ENCODE peak calls at places on chromosomes 4 and X, in ten cellular contexts. One of them, this sample, is unnamed.
A peak's percentile ranks its signal among the peaks of the same experiment; 100 is the strongest.

GRCh38 chr4:59968796-59969195 is 1231.3 kb upstream of the ADGRL3 start:
- DNase-seq in mucosa of descending colon: no peak
- DNase-seq in CD4-positive, CD25-positive, alpha-beta regulatory T cell: no peak
- DNase-seq in stomach: no peak
- DNase-seq in astrocyte: no peak
- DNase-seq in Peyer's patch: no peak
- DNase-seq in CD8-positive, alpha-beta memory T cell: no peak
- DNase-seq in Karpas-422: no peak
- DNase-seq in ovary: no peak
- DNase-seq in right lobe of liver: no peak
- DNase-seq in this sample: no peak

GRCh38 chr4:153409412-153409811 is 56.7 kb upstream of the TMEM131L start:
- DNase-seq in CD4-positive, CD25-positive, alpha-beta regulatory T cell: no peak
- DNase-seq in right lobe of liver: no peak
- DNase-seq in Peyer's patch: no peak
- DNase-seq in astrocyte: peak; percentile 78
- DNase-seq in stomach: no peak
- DNase-seq in ovary: no peak
- DNase-seq in CD8-positive, alpha-beta memory T cell: no peak
- DNase-seq in mucosa of descending colon: no peak
- DNase-seq in Karpas-422: no peak
- DNase-seq in this sample: peak; percentile 60

GRCh38 chrX:11867610-11868345 is 109.7 kb downstream of the MSL3 start:
- DNase-seq in Peyer's patch: no peak
- DNase-seq in ovary: no peak
- DNase-seq in CD8-positive, alpha-beta memory T cell: no peak
- DNase-seq in astrocyte: no peak
- DNase-seq in CD4-positive, CD25-positive, alpha-beta regulatory T cell: no peak
- DNase-seq in mucosa of descending colon: no peak
- DNase-seq in stomach: no peak
- DNase-seq in Karpas-422: no peak
- DNase-seq in right lobe of liver: no peak
- DNase-seq in this sample: no peak

GRCh38 chrX:100424012-100424411 is 13.9 kb upstream of the PCDH19 start:
- DNase-seq in Peyer's patch: no peak
- DNase-seq in ovary: no peak
- DNase-seq in CD4-positive, CD25-positive, alpha-beta regulatory T cell: no peak
- DNase-seq in right lobe of liver: no peak
- DNase-seq in CD8-positive, alpha-beta memory T cell: no peak
- DNase-seq in mucosa of descending colon: peak; percentile 11
- DNase-seq in Karpas-422: peak; percentile 57
- DNase-seq in astrocyte: no peak
- DNase-seq in stomach: no peak
- DNase-seq in this sample: no peak

GRCh38 chrX:23333842-23334535 is 660 bp upstream of the PTCHD1 start:
- DNase-seq in CD4-positive, CD25-positive, alpha-beta regulatory T cell: no peak
- DNase-seq in mucosa of descending colon: peak; percentile 6
- DNase-seq in Karpas-422: no peak
- DNase-seq in stomach: no peak
- DNase-seq in ovary: no peak
- DNase-seq in astrocyte: no peak
- DNase-seq in right lobe of liver: no peak
- DNase-seq in Peyer's patch: no peak
- DNase-seq in CD8-positive, alpha-beta memory T cell: no peak
- DNase-seq in this sample: no peak

GRCh38 chrX:117628381-117628780 is 488.2 kb downstream of the KLHL13 start:
- DNase-seq in right lobe of liver: no peak
- DNase-seq in astrocyte: no peak
- DNase-seq in mucosa of descending colon: no peak
- DNase-seq in Karpas-422: no peak
- DNase-seq in ovary: no peak
- DNase-seq in stomach: no peak
- DNase-seq in Peyer's patch: no peak
- DNase-seq in CD4-positive, CD25-positive, alpha-beta regulatory T cell: no peak
- DNase-seq in CD8-positive, alpha-beta memory T cell: no peak
- DNase-seq in this sample: no peak

GRCh38 chr4:8205749-8206611 is 6.9 kb downstream of the SH3TC1 start:
- DNase-seq in Peyer's patch: no peak
- DNase-seq in ovary: no peak
- DNase-seq in Karpas-422: no peak
- DNase-seq in right lobe of liver: no peak
- DNase-seq in CD4-positive, CD25-positive, alpha-beta regulatory T cell: no peak
- DNase-seq in CD8-positive, alpha-beta memory T cell: no peak
- DNase-seq in astrocyte: no peak
- DNase-seq in mucosa of descending colon: peak; percentile 45
- DNase-seq in stomach: no peak
- DNase-seq in this sample: no peak

GRCh38 chr4:5139141-5139540 is 87.9 kb downstream of the STK32B start:
- DNase-seq in astrocyte: no peak
- DNase-seq in stomach: no peak
- DNase-seq in CD8-positive, alpha-beta memory T cell: no peak
- DNase-seq in mucosa of descending colon: no peak
- DNase-seq in Peyer's patch: no peak
- DNase-seq in Karpas-422: no peak
- DNase-seq in right lobe of liver: no peak
- DNase-seq in ovary: no peak
- DNase-seq in CD4-positive, CD25-positive, alpha-beta regulatory T cell: no peak
- DNase-seq in this sample: no peak

GRCh38 chr4:159445671-159446070 is 342.8 kb downstream of the RAPGEF2 start:
- DNase-seq in astrocyte: no peak
- DNase-seq in stomach: no peak
- DNase-seq in right lobe of liver: no peak
- DNase-seq in Peyer's patch: no peak
- DNase-seq in Karpas-422: no peak
- DNase-seq in CD4-positive, CD25-positive, alpha-beta regulatory T cell: no peak
- DNase-seq in CD8-positive, alpha-beta memory T cell: no peak
- DNase-seq in ovary: no peak
- DNase-seq in mucosa of descending colon: no peak
- DNase-seq in this sample: no peak

GRCh38 chr4:159446266-159446976 is 343.5 kb downstream of the RAPGEF2 start:
- DNase-seq in astrocyte: peak; percentile 68
- DNase-seq in right lobe of liver: no peak
- DNase-seq in stomach: peak; percentile 28
- DNase-seq in Peyer's patch: no peak
- DNase-seq in Karpas-422: peak; percentile 87
- DNase-seq in CD8-positive, alpha-beta memory T cell: no peak
- DNase-seq in ovary: no peak
- DNase-seq in mucosa of descending colon: peak; percentile 47
- DNase-seq in CD4-positive, CD25-positive, alpha-beta regulatory T cell: peak; percentile 12
- DNase-seq in this sample: peak; percentile 20

GRCh38 chr4:159444668-159445067 is 341.8 kb downstream of the RAPGEF2 start:
- DNase-seq in CD4-positive, CD25-positive, alpha-beta regulatory T cell: no peak
- DNase-seq in Peyer's patch: no peak
- DNase-seq in mucosa of descending colon: no peak
- DNase-seq in CD8-positive, alpha-beta memory T cell: no peak
- DNase-seq in astrocyte: peak; percentile 41
- DNase-seq in ovary: no peak
- DNase-seq in Karpas-422: no peak
- DNase-seq in right lobe of liver: no peak
- DNase-seq in stomach: no peak
- DNase-seq in this sample: no peak

GRCh38 chr4:159443975-159444374 is 341.1 kb downstream of the RAPGEF2 start:
- DNase-seq in mucosa of descending colon: no peak
- DNase-seq in astrocyte: no peak
- DNase-seq in Peyer's patch: no peak
- DNase-seq in CD4-positive, CD25-positive, alpha-beta regulatory T cell: no peak
- DNase-seq in ovary: no peak
- DNase-seq in stomach: no peak
- DNase-seq in right lobe of liver: no peak
- DNase-seq in Karpas-422: no peak
- DNase-seq in CD8-positive, alpha-beta memory T cell: no peak
- DNase-seq in this sample: no peak

DNA sequence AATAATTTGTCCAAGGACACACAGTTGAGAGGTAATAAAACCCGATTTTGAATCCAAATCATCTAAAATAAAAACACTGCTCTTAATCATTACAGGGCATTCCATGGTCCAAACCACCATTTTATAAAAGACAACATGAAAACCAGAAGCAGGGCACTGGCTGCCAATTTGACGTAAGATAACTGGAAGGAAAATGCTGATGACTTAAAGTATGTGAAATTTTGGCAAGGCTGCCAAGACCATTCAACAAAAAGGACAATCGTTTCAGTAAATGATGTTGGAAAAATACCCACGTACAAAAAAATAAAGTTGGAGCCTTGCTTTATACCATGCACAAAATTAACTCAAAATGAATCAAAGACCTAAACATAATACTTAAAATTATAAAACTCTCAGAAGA is 344.4 kb downstream of the RAPGEF2 start:
- DNase-seq in CD4-positive, CD25-positive, alpha-beta regulatory T cell: no peak
- DNase-seq in Peyer's patch: no peak
- DNase-seq in astrocyte: peak; percentile 34
- DNase-seq in CD8-positive, alpha-beta memory T cell: no peak
- DNase-seq in mucosa of descending colon: no peak
- DNase-seq in right lobe of liver: no peak
- DNase-seq in ovary: no peak
- DNase-seq in Karpas-422: no peak
- DNase-seq in stomach: no peak
- DNase-seq in this sample: no peak
- H3K9me3 ChIP-seq in CD4-positive, CD25-positive, alpha-beta regulatory T cell: no peaks in the 10 kb centered on the region
- H3K9me3 ChIP-seq in Peyer's patch: no peaks in the 10 kb centered on the region
- H3K9me3 ChIP-seq in astrocyte: no peaks in the 10 kb centered on the region
- H3K9me3 ChIP-seq in CD8-positive, alpha-beta memory T cell: no peaks in the 10 kb centered on the region
- H3K9me3 ChIP-seq in mucosa of descending colon: no peaks in the 10 kb centered on the region
- H3K9me3 ChIP-seq in right lobe of liver: no peaks in the 10 kb centered on the region
- H3K9me3 ChIP-seq in ovary: no peaks in the 10 kb centered on the region
- H3K9me3 ChIP-seq in Karpas-422: no peaks in the 10 kb centered on the region
- H3K9me3 ChIP-seq in stomach: no peaks in the 10 kb centered on the region
- H3K9me3 ChIP-seq in this sample: no peaks in the 10 kb centered on the region

GRCh38 chr4:139017861-139018260 is 2.3 kb downstream of the NOCT start:
- DNase-seq in CD8-positive, alpha-beta memory T cell: no peak
- DNase-seq in ovary: no peak
- DNase-seq in astrocyte: no peak
- DNase-seq in stomach: no peak
- DNase-seq in Karpas-422: no peak
- DNase-seq in right lobe of liver: no peak
- DNase-seq in CD4-positive, CD25-positive, alpha-beta regulatory T cell: no peak
- DNase-seq in Peyer's patch: no peak
- DNase-seq in mucosa of descending colon: no peak
- DNase-seq in this sample: no peak

GRCh38 chr4:139011220-139011950 is 4.2 kb upstream of the NOCT start:
- DNase-seq in Peyer's patch: peak; percentile 80
- DNase-seq in right lobe of liver: peak; percentile 64
- DNase-seq in astrocyte: no peak
- DNase-seq in CD8-positive, alpha-beta memory T cell: no peak
- DNase-seq in mucosa of descending colon: peak; percentile 75
- DNase-seq in stomach: no peak
- DNase-seq in Karpas-422: no peak
- DNase-seq in CD4-positive, CD25-positive, alpha-beta regulatory T cell: no peak
- DNase-seq in ovary: no peak
- DNase-seq in this sample: no peak

GRCh38 chr4:139015948-139016451 is 419 bp downstream of the NOCT start:
- DNase-seq in stomach: peak; percentile 56
- DNase-seq in Karpas-422: peak; percentile 84
- DNase-seq in astrocyte: no peak
- DNase-seq in CD4-positive, CD25-positive, alpha-beta regulatory T cell: no peak
- DNase-seq in ovary: peak; percentile 21
- DNase-seq in right lobe of liver: peak; percentile 76
- DNase-seq in mucosa of descending colon: peak; percentile 56
- DNase-seq in CD8-positive, alpha-beta memory T cell: peak; percentile 35
- DNase-seq in Peyer's patch: no peak
- DNase-seq in this sample: no peak

GRCh38 chr4:139015269-139015947 is at the start of gene NOCT:
- DNase-seq in ovary: peak; percentile 84
- DNase-seq in Peyer's patch: peak; percentile 95
- DNase-seq in mucosa of descending colon: peak; percentile 94
- DNase-seq in astrocyte: peak; percentile 86
- DNase-seq in CD4-positive, CD25-positive, alpha-beta regulatory T cell: peak; percentile 89
- DNase-seq in right lobe of liver: peak; percentile 97
- DNase-seq in CD8-positive, alpha-beta memory T cell: peak; percentile 92
- DNase-seq in stomach: peak; percentile 92
- DNase-seq in Karpas-422: peak; percentile 95
- DNase-seq in this sample: peak; percentile 85

DNA sequence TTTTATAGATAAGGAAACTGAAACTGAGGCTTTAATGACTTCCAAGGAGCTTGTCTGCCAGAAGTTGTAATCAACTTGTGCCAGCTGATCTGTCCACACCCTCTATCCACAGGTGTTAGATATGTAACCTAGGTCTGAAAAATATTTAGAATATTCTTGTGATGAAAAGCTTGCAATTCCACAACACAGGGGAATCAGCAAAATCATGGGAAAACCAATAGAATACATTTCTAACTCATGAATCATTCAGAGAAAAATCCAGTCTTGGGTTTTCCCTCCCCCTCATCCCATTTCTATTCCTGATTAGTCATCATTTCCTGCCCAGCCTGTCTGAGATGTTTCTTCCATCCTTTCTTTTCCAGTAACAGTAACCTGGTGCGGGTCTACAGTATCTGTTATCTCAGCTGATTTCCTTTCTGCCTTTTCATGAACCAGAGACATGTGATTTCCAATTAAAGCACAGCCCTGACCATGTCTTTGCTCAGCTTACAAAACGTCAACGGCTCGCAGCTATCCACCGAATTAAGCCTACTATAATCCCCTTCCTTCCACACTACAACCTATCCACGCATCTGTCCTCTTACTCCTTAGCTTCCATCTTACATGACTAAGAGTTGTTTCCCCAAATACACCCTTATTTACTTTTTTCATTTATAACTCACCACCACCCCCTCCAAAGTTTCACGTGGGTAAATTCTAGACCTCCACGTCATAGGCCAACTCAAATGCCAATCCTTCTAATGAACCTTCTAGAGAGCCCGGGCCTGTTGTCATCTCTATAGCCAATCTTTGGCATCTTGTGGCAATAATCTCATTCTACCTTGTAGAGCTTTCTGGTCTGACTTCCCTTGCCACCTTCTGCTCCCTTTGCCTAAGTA is 951 bp upstream of the NOCT start:
- DNase-seq in stomach: no peak
- DNase-seq in right lobe of liver: no peak
- DNase-seq in Peyer's patch: no peak
- DNase-seq in CD8-positive, alpha-beta memory T cell: no peak
- DNase-seq in astrocyte: peak; percentile 97
- DNase-seq in CD4-positive, CD25-positive, alpha-beta regulatory T cell: no peak
- DNase-seq in Karpas-422: peak; percentile 70
- DNase-seq in ovary: no peak
- DNase-seq in mucosa of descending colon: peak; percentile 52
- DNase-seq in this sample: peak; percentile 30
- H3K36me3 ChIP-seq in stomach: no peaks in the 10 kb centered on the region
- H3K36me3 ChIP-seq in right lobe of liver: no peaks in the 10 kb centered on the region
- H3K36me3 ChIP-seq in Peyer's patch: no peaks in the 10 kb centered on the region
- H3K36me3 ChIP-seq in CD8-positive, alpha-beta memory T cell: no peaks in the 10 kb centered on the region
- H3K36me3 ChIP-seq in astrocyte: no peaks in the 10 kb centered on the region
- H3K36me3 ChIP-seq in CD4-positive, CD25-positive, alpha-beta regulatory T cell: no peaks in the 10 kb centered on the region
- H3K36me3 ChIP-seq in Karpas-422: no peaks in the 10 kb centered on the region
- H3K36me3 ChIP-seq in ovary: no peaks in the 10 kb centered on the region
- H3K36me3 ChIP-seq in mucosa of descending colon: no peaks in the 10 kb centered on the region
- H3K36me3 ChIP-seq in this sample: no peaks in the 10 kb centered on the region

DNA sequence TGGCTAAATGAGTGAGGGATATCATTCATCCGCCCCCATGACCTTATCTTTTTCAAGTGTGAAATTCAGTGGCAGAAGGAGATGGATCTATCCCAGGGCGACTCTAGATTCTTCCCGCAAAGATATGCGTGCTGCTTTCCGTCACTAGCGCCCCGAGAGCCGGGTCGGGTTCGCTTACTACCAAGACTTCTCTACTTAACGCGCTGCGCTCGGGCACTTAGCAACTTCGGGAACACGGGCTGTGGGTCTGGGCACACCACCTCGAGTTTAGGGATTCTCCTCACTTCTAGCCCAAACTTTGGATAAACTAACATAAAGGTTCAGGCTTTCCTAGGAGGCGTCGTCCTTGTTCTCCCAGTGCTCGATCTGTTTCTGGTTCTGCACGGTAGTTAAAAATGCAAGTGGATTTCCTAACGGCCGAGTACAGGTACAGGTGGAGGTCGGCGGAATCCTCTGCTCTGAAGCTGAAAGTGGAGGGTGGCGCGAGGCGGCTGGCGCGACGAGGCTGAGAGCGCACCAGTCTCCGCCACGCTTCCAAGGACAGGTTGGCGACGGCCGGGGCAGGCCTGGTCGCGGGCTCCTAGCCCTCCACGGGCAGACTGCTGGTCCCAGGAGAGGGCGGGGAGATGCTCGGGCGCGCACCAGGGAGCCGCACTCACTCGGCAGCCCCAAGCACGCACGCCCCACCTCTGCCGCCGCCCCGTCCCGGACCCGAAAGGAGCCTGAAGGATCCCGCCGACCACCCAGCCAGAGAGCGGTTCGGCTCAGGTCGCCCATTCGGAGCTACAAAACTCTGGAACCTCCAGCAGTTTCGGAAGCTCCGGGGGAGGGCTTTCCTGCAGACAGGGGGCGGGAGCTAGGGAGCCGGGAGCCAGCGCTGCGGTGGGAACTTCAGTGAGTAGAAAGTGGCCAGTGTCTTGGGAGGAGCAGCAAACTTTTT is 100.8 kb upstream of the TENM3 start:
- DNase-seq in Karpas-422: no peak
- DNase-seq in ovary: no peak
- DNase-seq in Peyer's patch: peak; percentile 55
- DNase-seq in CD8-positive, alpha-beta memory T cell: no peak
- DNase-seq in stomach: no peak
- DNase-seq in astrocyte: peak; percentile 71
- DNase-seq in CD4-positive, CD25-positive, alpha-beta regulatory T cell: no peak
- DNase-seq in mucosa of descending colon: no peak
- DNase-seq in right lobe of liver: no peak
- DNase-seq in this sample: peak; percentile 4
- H3K4me3 ChIP-seq in Karpas-422: no peak overlapping the region
- H3K4me3 ChIP-seq in ovary: peak overlapping the region; percentile 65
- H3K4me3 ChIP-seq in Peyer's patch: peak overlapping the region; percentile 73
- H3K4me3 ChIP-seq in CD8-positive, alpha-beta memory T cell: no peak overlapping the region
- H3K4me3 ChIP-seq in stomach: peak overlapping the region; percentile 83
- H3K4me3 ChIP-seq in astrocyte: peak overlapping the region; percentile 81
- H3K4me3 ChIP-seq in CD4-positive, CD25-positive, alpha-beta regulatory T cell: no peak overlapping the region
- H3K4me3 ChIP-seq in mucosa of descending colon: no peak overlapping the region
- H3K4me3 ChIP-seq in right lobe of liver: peak overlapping the region; percentile 19
- H3K4me3 ChIP-seq in this sample: peak overlapping the region; percentile 48

GRCh38 chr4:80184053-80184790 is 13.1 kb upstream of the PRDM8 start:
- DNase-seq in Peyer's patch: peak; percentile 86
- DNase-seq in CD4-positive, CD25-positive, alpha-beta regulatory T cell: peak; percentile 90
- DNase-seq in right lobe of liver: peak; percentile 86
- DNase-seq in Karpas-422: peak; percentile 61
- DNase-seq in mucosa of descending colon: peak; percentile 87
- DNase-seq in CD8-positive, alpha-beta memory T cell: peak; percentile 89
- DNase-seq in stomach: peak; percentile 83
- DNase-seq in astrocyte: peak; percentile 57
- DNase-seq in ovary: peak; percentile 91
- DNase-seq in this sample: peak; percentile 86
- H3K9me3 ChIP-seq in Peyer's patch: no peaks in the 10 kb centered on the region
- H3K9me3 ChIP-seq in CD4-positive, CD25-positive, alpha-beta regulatory T cell: peaks cover 3% of the 10 kb centered on the region
- H3K9me3 ChIP-seq in right lobe of liver: no peaks in the 10 kb centered on the region
- H3K9me3 ChIP-seq in Karpas-422: no peaks in the 10 kb centered on the region
- H3K9me3 ChIP-seq in mucosa of descending colon: no peaks in the 10 kb centered on the region
- H3K9me3 ChIP-seq in CD8-positive, alpha-beta memory T cell: no peaks in the 10 kb centered on the region
- H3K9me3 ChIP-seq in stomach: no peaks in the 10 kb centered on the region
- H3K9me3 ChIP-seq in astrocyte: no peaks in the 10 kb centered on the region
- H3K9me3 ChIP-seq in ovary: no peaks in the 10 kb centered on the region
- H3K9me3 ChIP-seq in this sample: no peaks in the 10 kb centered on the region